ENCODE peak calls at places on chromosomes 16 and 17, in five cellular contexts. J, N, V, R and P are unnamed samples.

GRCh38 chr17:81509048-81509686 is 3.4 kb downstream of the ACTG1 start:
- DNase-seq in J (no peak), N (peak), V (peak), R (no peak), P (no peak)

GRCh38 chr16:74732951-74733350 is 32.3 kb upstream of the MLKL start:
- DNase-seq in J (no peak), N (no peak), V (peak), R (no peak), P (no peak)

GRCh38 chr17:13784466-13784865 is 182.7 kb upstream of the HS3ST3A1 start:
- DNase-seq in J (no peak), N (no peak), V (no peak), R (no peak), P (no peak)

GRCh38 chr17:42642377-42642776 is 16.7 kb upstream of the TUBG2 start:
- DNase-seq in J (no peak), N (no peak), V (peak), R (no peak), P (no peak)

GRCh38 chr16:4309102-4309832 is 6.6 kb upstream of the GLIS2 start:
- DNase-seq in J (no peak), N (peak), V (peak), R (no peak), P (no peak)

GRCh38 chr16:80210787-80211186 is 330.0 kb upstream of the DYNLRB2 start:
- DNase-seq in J (no peak), N (no peak), V (no peak), R (no peak), P (no peak)

GRCh38 chr17:59837362-59838195 is 55.2 kb downstream of the TUBD1 start:
- DNase-seq in J (peak), N (peak), V (peak), R (no peak), P (peak)

GRCh38 chr17:68290268-68290954 is 516 bp downstream of the SLC16A6 start:
- DNase-seq in J (no peak), N (peak), V (peak), R (no peak), P (no peak)

GRCh38 chr17:19759934-19760530 is 11.9 kb upstream of the ALDH3A1 start:
- DNase-seq in J (no peak), N (no peak), V (peak), R (no peak), P (no peak)

GRCh38 chr16:48367443-48368049 is 17.7 kb downstream of the SIAH1 start:
- DNase-seq in J (no peak), N (no peak), V (no peak), R (no peak), P (no peak)

GRCh38 chr16:11327277-11328171 is 17.7 kb upstream of the RMI2 start:
- DNase-seq in J (no peak), N (peak), V (peak), R (no peak), P (no peak)

GRCh38 chr17:74296548-74296936 is 22.5 kb downstream of the DNAI2 start:
- DNase-seq in J (peak), N (peak), V (peak), R (no peak), P (no peak)